ENCODE peak calls at places on chromosomes 3 and 15, in four cellular contexts. One of them, this sample, is unnamed.

GRCh38 chr3:89278305-89278704 is 170.9 kb downstream of the EPHA3 start:
- DNase-seq in fibroblast of lung: peak; percentile 0
- DNase-seq in AG04449: no peak
- DNase-seq in IMR-90: no peak
- DNase-seq in this sample: no peak

GRCh38 chr15:27074179-27074578 is 103.2 kb downstream of the GABRG3 start:
- DNase-seq in fibroblast of lung: no peak
- DNase-seq in AG04449: no peak
- DNase-seq in IMR-90: no peak
- DNase-seq in this sample: no peak

GRCh38 chr15:23038741-23039150 is 623 bp downstream of the TUBGCP5 start:
- DNase-seq in fibroblast of lung: peak; percentile 54
- DNase-seq in AG04449: no peak
- DNase-seq in IMR-90: peak; percentile 53
- DNase-seq in this sample: peak; percentile 27

GRCh38 chr3:134054881-134055280 is 25.2 kb upstream of the SLCO2A1 start:
- DNase-seq in fibroblast of lung: no peak
- DNase-seq in AG04449: no peak
- DNase-seq in IMR-90: no peak
- DNase-seq in this sample: no peak

GRCh38 chr15:38521316-38521715 is 43.3 kb downstream of the RASGRP1 start:
- DNase-seq in fibroblast of lung: no peak
- DNase-seq in AG04449: no peak
- DNase-seq in IMR-90: no peak
- DNase-seq in this sample: no peak

GRCh38 chr3:110504401-110504800 is 567.2 kb upstream of the NECTIN3 start:
- DNase-seq in fibroblast of lung: no peak
- DNase-seq in AG04449: no peak
- DNase-seq in IMR-90: no peak
- DNase-seq in this sample: no peak

GRCh38 chr3:52620580-52620979 is 65.1 kb downstream of the PBRM1 start:
- DNase-seq in fibroblast of lung: no peak
- DNase-seq in AG04449: no peak
- DNase-seq in IMR-90: no peak
- DNase-seq in this sample: no peak

GRCh38 chr15:92448370-92448769 is 54.7 kb downstream of the ST8SIA2 start:
- DNase-seq in fibroblast of lung: no peak
- DNase-seq in AG04449: no peak
- DNase-seq in IMR-90: no peak
- DNase-seq in this sample: no peak

DNA sequence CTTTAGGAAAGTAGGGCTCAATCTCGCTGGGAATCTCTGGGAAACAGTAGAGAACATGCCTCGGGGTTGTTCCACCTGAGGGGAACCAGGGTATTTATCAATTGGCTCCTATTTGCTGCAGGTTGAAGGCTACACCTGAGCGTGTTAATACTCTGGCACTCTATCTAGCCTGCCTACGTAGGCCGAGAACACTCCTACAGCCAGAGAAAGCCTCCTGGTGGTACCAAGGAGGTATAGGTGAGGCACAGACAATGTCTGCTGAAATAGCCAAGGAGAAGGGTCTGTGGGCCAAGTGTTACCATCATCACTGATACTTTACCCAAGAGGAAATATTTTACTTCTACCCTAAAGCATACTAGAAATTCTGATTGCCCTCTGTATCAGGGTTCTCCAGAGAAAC is 341.0 kb upstream of the UBE2E2 start:
- DNase-seq in fibroblast of lung: no peak
- DNase-seq in AG04449: no peak
- DNase-seq in IMR-90: no peak
- DNase-seq in this sample: no peak
- TF ChIP-seq CTCF in fibroblast of lung: no peak
- TF ChIP-seq CTCF in AG04449: no peak
- TF ChIP-seq CTCF in IMR-90: no peak
- TF ChIP-seq CTCF in this sample: peak; percentile 18

GRCh38 chr15:59298255-59298856 is 74.3 kb downstream of the MYO1E start:
- DNase-seq in fibroblast of lung: peak; percentile 68
- DNase-seq in AG04449: no peak
- DNase-seq in IMR-90: peak; percentile 20
- DNase-seq in this sample: no peak

GRCh38 chr15:59301527-59301926 is 71.1 kb downstream of the MYO1E start:
- DNase-seq in fibroblast of lung: no peak
- DNase-seq in AG04449: no peak
- DNase-seq in IMR-90: no peak
- DNase-seq in this sample: no peak

GRCh38 chr15:59300618-59301139 is 72.0 kb downstream of the MYO1E start:
- DNase-seq in fibroblast of lung: no peak
- DNase-seq in AG04449: no peak
- DNase-seq in IMR-90: no peak
- DNase-seq in this sample: no peak

GRCh38 chr15:59298876-59299275 is 73.8 kb downstream of the MYO1E start:
- DNase-seq in fibroblast of lung: peak; percentile 62
- DNase-seq in AG04449: no peak
- DNase-seq in IMR-90: no peak
- DNase-seq in this sample: no peak

GRCh38 chr15:59299919-59300617 is 72.6 kb downstream of the MYO1E start:
- DNase-seq in fibroblast of lung: peak; percentile 98
- DNase-seq in AG04449: peak; percentile 84
- DNase-seq in IMR-90: peak; percentile 97
- DNase-seq in this sample: peak; percentile 74
- H3K4me3 ChIP-seq in fibroblast of lung: no peak overlapping the region
- H3K4me3 ChIP-seq in AG04449: no peak overlapping the region
- H3K4me3 ChIP-seq in IMR-90: no peak overlapping the region
- H3K4me3 ChIP-seq in this sample: no peak overlapping the region

GRCh38 chr3:48558446-48559134 is 2.0 kb upstream of the PFKFB4 start:
- DNase-seq in fibroblast of lung: no peak
- DNase-seq in AG04449: no peak
- DNase-seq in IMR-90: no peak
- DNase-seq in this sample: no peak
- TF ChIP-seq CTCF in fibroblast of lung: no peak
- TF ChIP-seq CTCF in AG04449: no peak
- TF ChIP-seq CTCF in IMR-90: no peak
- TF ChIP-seq CTCF in this sample: no peak

GRCh38 chr3:50995085-50995824 is 320.5 kb downstream of the DOCK3 start:
- DNase-seq in fibroblast of lung: no peak
- DNase-seq in AG04449: no peak
- DNase-seq in IMR-90: no peak
- DNase-seq in this sample: no peak

DNA sequence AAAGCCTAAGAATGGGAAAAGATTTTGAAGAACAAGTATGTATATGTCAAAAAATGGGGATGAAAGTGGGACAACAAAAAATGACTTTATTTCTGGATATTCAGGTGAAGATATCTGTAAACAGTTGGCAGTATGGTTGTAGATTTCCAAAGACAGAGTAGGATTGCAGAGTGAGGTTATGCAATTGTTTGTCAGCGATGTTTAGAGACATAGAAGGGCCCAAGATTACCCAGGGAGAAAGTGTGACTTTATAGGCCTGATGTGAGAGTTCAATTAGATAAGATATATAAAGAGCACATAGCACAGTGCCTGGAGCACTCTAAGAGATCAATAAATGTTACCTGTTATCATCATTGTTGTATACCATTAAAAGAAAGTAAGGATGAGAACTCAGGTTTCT is 319.8 kb downstream of the DOCK3 start:
- DNase-seq in fibroblast of lung: no peak
- DNase-seq in AG04449: no peak
- DNase-seq in IMR-90: no peak
- DNase-seq in this sample: no peak
- H3K4me3 ChIP-seq in fibroblast of lung: no peak overlapping the region
- H3K4me3 ChIP-seq in AG04449: no peak overlapping the region
- H3K4me3 ChIP-seq in IMR-90: no peak overlapping the region
- H3K4me3 ChIP-seq in this sample: no peak overlapping the region

GRCh38 chr3:44761347-44762169 is at the start of the genes KIAA1143 and KIF15:
- DNase-seq in fibroblast of lung: peak; percentile 91
- DNase-seq in AG04449: peak; percentile 53
- DNase-seq in IMR-90: peak; percentile 95
- DNase-seq in this sample: peak; percentile 82
- TF ChIP-seq CTCF in fibroblast of lung: no peak
- TF ChIP-seq CTCF in AG04449: no peak
- TF ChIP-seq CTCF in IMR-90: no peak
- TF ChIP-seq CTCF in this sample: no peak

DNA sequence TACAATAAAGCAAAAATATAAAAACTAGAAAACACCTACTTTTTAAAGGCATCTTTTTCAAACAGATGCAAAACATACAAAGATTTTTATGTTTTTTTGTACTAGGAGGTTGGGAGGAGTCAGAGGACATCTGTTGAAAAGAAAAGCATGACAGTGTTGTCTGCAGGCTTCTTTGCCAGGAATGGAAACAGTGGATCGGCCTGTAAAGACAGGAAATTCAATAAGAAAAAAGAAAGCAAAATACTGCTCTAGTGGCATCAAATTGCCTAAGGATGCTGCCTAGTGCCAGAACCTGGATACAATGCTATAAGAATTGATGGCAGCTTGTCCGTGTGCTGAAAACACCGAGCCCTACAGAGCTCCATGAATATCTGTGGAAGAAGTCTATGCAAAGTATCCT is 69.9 kb downstream of the TBC1D5 start:
- DNase-seq in fibroblast of lung: no peak
- DNase-seq in AG04449: no peak
- DNase-seq in IMR-90: no peak
- DNase-seq in this sample: no peak
- H3K4me3 ChIP-seq in fibroblast of lung: no peak overlapping the region
- H3K4me3 ChIP-seq in AG04449: no peak overlapping the region
- H3K4me3 ChIP-seq in IMR-90: no peak overlapping the region
- H3K4me3 ChIP-seq in this sample: no peak overlapping the region

DNA sequence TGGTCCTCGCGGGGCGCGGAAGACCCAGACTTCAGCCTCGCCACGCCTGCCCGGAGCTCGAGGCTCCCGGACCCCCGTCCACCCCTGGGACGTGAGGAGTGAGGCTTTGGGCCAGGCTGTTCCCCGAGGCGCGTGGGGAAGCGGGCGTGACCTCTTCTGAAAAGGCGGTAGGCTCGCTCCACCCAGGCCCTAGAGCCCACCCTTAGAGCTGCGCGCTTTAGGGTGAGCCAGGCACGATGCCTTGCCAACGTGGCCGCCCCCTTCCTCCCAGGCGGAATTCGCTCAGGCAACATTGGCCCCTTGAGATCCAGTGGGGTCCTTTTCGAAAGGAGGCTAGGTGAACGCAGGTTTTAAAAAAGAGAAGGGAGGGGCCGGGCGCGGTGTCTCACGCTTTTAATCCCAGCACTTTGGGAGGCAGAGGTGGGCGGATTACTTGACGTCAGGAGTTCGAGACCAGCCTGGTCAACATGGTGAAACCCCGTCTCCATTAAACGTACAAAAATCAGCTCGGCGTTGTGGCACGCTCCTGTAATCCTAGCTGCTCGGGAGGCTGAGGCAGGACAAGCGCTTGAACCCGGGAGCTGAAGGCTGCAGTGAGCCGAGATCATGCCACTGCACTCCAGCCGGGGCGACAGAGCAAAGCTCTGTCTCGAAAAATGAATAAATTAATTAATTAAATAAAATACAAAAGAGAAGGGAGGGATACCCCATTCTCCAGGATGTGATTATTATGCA is 896 bp upstream of the RPP25 start:
- DNase-seq in fibroblast of lung: no peak
- DNase-seq in AG04449: no peak
- DNase-seq in IMR-90: no peak
- DNase-seq in this sample: no peak
- TF ChIP-seq CTCF in fibroblast of lung: no peak
- TF ChIP-seq CTCF in AG04449: no peak
- TF ChIP-seq CTCF in IMR-90: no peak
- TF ChIP-seq CTCF in this sample: no peak

GRCh38 chr15:25936004-25936403 is 72.9 kb upstream of the ATP10A start:
- DNase-seq in fibroblast of lung: no peak
- DNase-seq in AG04449: no peak
- DNase-seq in IMR-90: peak; percentile 11
- DNase-seq in this sample: no peak

GRCh38 chr15:25943831-25944230 is 80.7 kb upstream of the ATP10A start:
- DNase-seq in fibroblast of lung: no peak
- DNase-seq in AG04449: no peak
- DNase-seq in IMR-90: no peak
- DNase-seq in this sample: no peak

GRCh38 chr15:25937796-25938195 is 74.7 kb upstream of the ATP10A start:
- DNase-seq in fibroblast of lung: no peak
- DNase-seq in AG04449: no peak
- DNase-seq in IMR-90: no peak
- DNase-seq in this sample: peak; percentile 13

GRCh38 chr15:25944386-25944785 is 81.3 kb upstream of the ATP10A start:
- DNase-seq in fibroblast of lung: no peak
- DNase-seq in AG04449: no peak
- DNase-seq in IMR-90: no peak
- DNase-seq in this sample: no peak

GRCh38 chr15:25939122-25939521 is 76.0 kb upstream of the ATP10A start:
- DNase-seq in fibroblast of lung: no peak
- DNase-seq in AG04449: no peak
- DNase-seq in IMR-90: no peak
- DNase-seq in this sample: no peak
- H3K4me3 ChIP-seq in fibroblast of lung: no peak overlapping the region
- H3K4me3 ChIP-seq in AG04449: no peak overlapping the region
- H3K4me3 ChIP-seq in IMR-90: no peak overlapping the region
- H3K4me3 ChIP-seq in this sample: no peak overlapping the region